ENCODE peak calls at places on chromosomes 12 and 14, in five cellular contexts. C is left ventricle myocardium inferior, R is dorsolateral prefrontal cortex, I is heart right ventricle, P is psoas muscle. E is an unnamed sample.

GRCh38 chr12:60162988-60163720 is 567.3 kb downstream of the SLC16A7 start:
- DNase-seq in C (no peak), R (no peak), I (no peak), P (no peak), E (no peak)

GRCh38 chr14:76080471-76080870 is 71.3 kb upstream of the GPATCH2L start:
- DNase-seq in C (no peak), R (peak; percentile 21), I (no peak), P (no peak), E (no peak)

GRCh38 chr14:47040490-47040889 is 388.9 kb upstream of the RPL10L start:
- DNase-seq in C (no peak), R (no peak), I (no peak), P (no peak), E (no peak)

GRCh38 chr12:71756054-71756675 is 1.5 kb downstream of the RAB21 start:
- DNase-seq in C (no peak), R (no peak), I (no peak), P (no peak), E (no peak)

GRCh38 chr14:76647699-76648298 is 113.5 kb upstream of the VASH1 start:
- DNase-seq in C (no peak), R (peak; percentile 13), I (no peak), P (no peak), E (no peak)

GRCh38 chr14:80202888-80203562 is 8.3 kb downstream of the DIO2 start:
- DNase-seq in C (no peak), R (no peak), I (no peak), P (peak; percentile 43), E (no peak)

GRCh38 chr14:66508846-66509621 is 1.1 kb downstream of the GPHN start:
- DNase-seq in C (peak; percentile 29), R (peak; percentile 33), I (peak; percentile 46), P (peak; percentile 74), E (peak; percentile 4)

GRCh38 chr14:99648385-99648784 is 3.5 kb downstream of the HHIPL1 start:
- DNase-seq in C (no peak), R (no peak), I (no peak), P (no peak), E (no peak)

GRCh38 chr12:86367137-86367536 is 110.9 kb upstream of the MGAT4C start:
- DNase-seq in C (no peak), R (no peak), I (no peak), P (no peak), E (no peak)

DNA sequence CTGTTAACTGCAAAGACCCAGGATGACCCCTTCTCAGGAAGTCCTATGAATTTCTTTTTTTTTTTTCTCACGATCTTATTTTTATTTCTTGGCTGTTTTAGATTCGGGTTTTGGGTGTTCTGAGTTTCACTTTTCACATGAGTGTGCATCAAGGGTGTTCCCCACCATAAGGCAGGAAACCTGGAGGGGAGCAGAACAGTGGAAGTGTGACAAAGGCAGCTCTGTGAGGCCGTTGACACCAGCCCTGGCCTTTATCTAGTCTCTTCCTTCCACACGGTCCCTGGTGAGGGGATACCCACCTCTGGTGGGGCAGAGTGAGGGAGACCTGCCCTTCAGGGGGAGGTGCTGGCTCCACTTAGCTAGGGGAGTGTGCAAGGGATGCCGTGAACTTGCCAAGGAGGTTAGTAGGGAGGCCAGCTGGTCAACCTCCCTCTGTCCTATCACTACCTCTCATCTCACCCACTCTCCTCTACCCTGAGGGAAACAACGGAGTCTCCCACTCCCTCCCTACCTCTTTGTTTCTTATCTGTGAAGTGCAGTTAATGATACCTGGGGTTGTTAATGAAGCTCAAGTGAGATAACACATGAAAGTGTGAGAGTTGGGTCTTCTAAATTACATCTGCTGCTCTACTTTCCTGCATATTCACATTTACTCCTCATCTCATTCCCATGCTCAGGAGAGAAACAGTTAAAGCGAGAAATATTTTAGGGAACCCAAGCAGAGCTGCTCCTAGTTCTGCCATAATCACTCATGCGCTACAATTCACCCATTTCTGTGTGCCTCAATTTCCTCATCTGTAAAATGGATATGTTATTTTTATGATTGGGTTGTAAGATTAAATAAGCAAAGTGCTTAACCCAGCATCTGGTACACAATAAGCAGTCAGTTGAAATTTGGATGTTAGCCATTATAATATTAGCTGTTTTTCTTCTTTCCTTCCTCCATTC is 4.4 kb upstream of the GALNT6 start:
- DNase-seq in C (no peak), R (no peak), I (no peak), P (no peak), E (no peak)
- H3K4me3 ChIP-seq in C (no peak overlapping the region), R (no peak overlapping the region), I (no peak overlapping the region), P (no peak overlapping the region), E (peak overlapping the region; percentile 3)

DNA sequence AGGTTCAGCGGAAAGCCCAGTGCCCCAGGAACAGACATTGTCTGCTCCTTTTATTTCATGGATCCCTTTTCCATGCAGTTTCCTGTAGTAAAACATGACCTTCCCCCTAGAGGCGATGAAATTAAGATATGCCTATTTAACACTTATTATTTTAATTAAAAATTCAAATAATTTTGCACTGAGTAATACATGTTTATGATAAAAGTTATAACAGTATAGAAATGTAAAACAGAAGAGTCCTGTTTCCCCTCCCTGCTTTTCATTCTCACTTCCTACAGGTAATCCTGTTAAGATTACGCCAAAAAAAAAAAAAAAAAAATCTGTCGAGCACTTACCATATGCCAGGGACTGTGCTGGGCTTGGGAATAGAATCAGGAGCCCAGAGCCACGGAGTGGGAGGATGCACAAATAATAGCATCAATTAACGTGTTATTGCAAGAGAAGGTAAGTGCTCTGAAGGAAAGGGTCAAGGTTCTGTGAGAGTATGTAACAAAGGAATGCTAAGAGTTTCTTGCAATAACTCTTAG is 830 bp upstream of the LPCAT3 start:
- DNase-seq in C (no peak), R (no peak), I (no peak), P (no peak), E (no peak)
- TF ChIP-seq CTCF in C (no peak), R (no peak), I (no peak), P (no peak), E (peak; percentile 30)

DNA sequence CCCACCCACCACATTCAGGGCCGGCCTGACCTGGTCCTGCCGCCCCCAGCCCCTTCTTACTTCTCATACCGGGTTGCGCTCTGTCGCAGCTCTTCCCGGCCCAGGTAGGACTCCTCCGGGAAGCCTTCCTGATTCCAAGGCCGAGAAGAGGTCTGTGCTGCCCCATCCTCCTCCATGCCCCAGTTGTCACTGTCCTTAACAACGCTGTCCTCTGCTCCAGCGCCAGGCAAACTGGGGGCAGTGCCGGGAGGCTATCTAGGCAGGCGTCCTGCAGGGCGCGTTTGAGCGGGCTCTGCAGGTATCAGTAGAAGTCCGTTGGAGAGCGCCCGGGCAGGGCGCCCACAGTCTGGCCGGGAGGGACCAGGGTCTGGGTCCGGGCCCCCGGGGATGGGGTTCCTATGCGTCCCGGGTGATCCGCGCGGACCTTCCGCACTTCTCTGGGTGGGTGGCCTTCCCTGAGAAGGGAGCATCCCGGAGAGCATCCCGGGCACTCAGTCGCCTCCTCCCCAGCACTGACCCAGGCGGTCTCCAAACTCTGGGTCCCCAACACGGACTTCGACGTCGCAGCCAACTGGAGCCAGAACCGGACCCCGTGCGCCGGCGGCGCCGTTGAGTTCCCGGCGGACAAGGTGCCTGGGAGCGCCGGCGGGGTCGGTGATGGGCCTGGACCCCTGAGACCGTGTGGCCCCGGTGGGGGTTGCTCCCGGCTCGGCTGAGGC is 897 bp downstream of the AMN start:
- DNase-seq in C (no peak), R (no peak), I (no peak), P (no peak), E (no peak)
- H3K27ac ChIP-seq in C (no peak overlapping the region), R (no peak overlapping the region), I (no peak overlapping the region), P (no peak overlapping the region), E (no peak overlapping the region)

GRCh38 chr12:65602579-65603295 is 221.5 kb upstream of the HMGA2 start:
- DNase-seq in C (peak; percentile 75), R (peak; percentile 13), I (peak; percentile 53), P (peak; percentile 79), E (no peak)
- H3K4me3 ChIP-seq in C (peak overlapping the region; percentile 32), R (peak overlapping the region; percentile 21), I (peak overlapping the region; percentile 26), P (peak overlapping the region; percentile 33), E (no peak overlapping the region)

GRCh38 chr14:103604620-103605019 is 24.4 kb upstream of the KLC1 start:
- DNase-seq in C (no peak), R (no peak), I (no peak), P (no peak), E (no peak)

GRCh38 chr14:103611215-103611614 is 17.8 kb upstream of the KLC1 start:
- DNase-seq in C (no peak), R (no peak), I (no peak), P (no peak), E (no peak)

GRCh38 chr14:103607822-103608221 is 21.2 kb upstream of the KLC1 start:
- DNase-seq in C (no peak), R (no peak), I (no peak), P (peak; percentile 52), E (no peak)

DNA sequence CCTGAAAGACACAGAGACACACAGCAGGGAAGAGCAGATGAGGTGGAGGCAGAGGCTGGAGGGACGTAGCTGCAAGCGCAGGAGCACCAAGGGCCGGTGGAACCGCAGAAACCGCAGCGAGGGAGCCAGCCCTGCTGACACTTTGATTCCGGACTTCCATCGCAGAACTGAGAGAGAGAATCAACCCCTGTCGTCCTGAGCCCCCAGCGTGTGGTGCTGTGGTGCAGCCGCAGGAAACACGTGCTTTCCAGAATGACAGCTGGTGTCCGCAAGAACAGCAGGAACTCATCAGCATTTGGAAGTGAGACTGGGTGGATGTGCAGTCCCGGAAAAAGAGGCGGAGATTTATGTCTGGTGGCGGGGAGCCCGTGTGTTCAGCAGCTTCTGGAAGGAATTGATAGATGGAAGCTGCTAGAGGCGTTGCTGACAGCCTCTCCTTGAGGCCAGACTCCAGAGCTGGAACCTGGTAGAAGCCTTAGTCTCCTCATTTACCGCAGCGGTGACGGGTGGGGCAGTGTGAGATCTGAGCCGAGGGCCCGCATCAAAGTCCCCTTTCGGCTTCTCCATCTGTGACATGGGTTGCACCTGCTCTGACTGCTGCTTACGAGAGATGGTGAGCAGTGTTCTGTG is 21.9 kb upstream of the KLC1 start:
- DNase-seq in C (peak; percentile 80), R (peak; percentile 48), I (peak; percentile 66), P (peak; percentile 85), E (peak; percentile 43)
- TF ChIP-seq CTCF in C (peak; percentile 50), R (peak; percentile 32), I (peak; percentile 23), P (peak; percentile 28), E (no peak)

DNA sequence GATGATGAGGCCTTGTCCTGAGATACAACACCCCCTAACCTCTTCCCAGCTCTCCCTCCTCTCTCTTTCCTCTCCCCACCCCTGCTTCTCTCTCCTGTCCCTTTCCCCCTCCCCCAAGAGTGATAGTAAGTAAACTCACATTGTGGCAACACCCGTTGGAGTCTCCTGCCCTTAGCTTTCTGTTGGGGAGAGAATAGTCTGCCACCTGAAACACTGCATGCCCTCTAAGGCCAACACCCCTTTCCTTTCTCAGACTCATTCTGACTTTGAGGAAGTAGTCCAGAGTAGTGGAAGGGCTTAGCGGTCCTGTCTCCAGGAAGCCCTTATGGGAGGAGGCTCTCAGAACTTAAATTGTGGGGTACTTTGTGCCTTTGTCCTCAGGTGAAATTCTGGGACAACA is 95.2 kb downstream of the PRKCH start:
- DNase-seq in C (no peak), R (no peak), I (no peak), P (no peak), E (no peak)
- H3K27ac ChIP-seq in C (peak overlapping the region; percentile 86), R (no peak overlapping the region), I (peak overlapping the region; percentile 1), P (no peak overlapping the region), E (no peak overlapping the region)

GRCh38 chr12:56021882-56022497 is 1.1 kb downstream of the IKZF4 start:
- DNase-seq in C (no peak), R (peak; percentile 37), I (no peak), P (no peak), E (no peak)
- H3K4me3 ChIP-seq in C (peak overlapping the region; percentile 32), R (peak overlapping the region; percentile 57), I (no peak overlapping the region), P (no peak overlapping the region), E (peak overlapping the region; percentile 17)

GRCh38 chr14:94671870-94672444 is 59.8 kb downstream of the SERPINA3 start:
- DNase-seq in C (no peak), R (no peak), I (no peak), P (no peak), E (no peak)
- TF ChIP-seq CTCF in C (peak; percentile 51), R (no peak), I (peak; percentile 15), P (no peak), E (no peak)

GRCh38 chr12:51388826-51389225 is 2.4 kb downstream of the GALNT6 start:
- DNase-seq in C (no peak), R (no peak), I (no peak), P (no peak), E (no peak)
- H3K27ac ChIP-seq in C (no peak overlapping the region), R (peak overlapping the region; percentile 84), I (no peak overlapping the region), P (no peak overlapping the region), E (no peak overlapping the region)